ENCODE peak calls at places on chromosomes 4 and X, in ten cellular contexts. W is body of pancreas, E is aorta, X is hepatocyte, L is mucosa of descending colon, Q is left ventricle myocardium inferior, Y is ascending aorta, V is right cardiac atrium, C is stomach, K is testis. Z is an unnamed sample.
A peak's percentile ranks its signal among the peaks of the same experiment; 100 is the strongest.

GRCh38 chr4:168797176-168797575 is 212.9 kb downstream of the CBR4 start:
- DNase-seq in W (no peak), E (no peak), X (no peak), L (no peak), Q (no peak), Y (no peak), V (no peak), C (no peak), K (no peak), Z (no peak)

GRCh38 chr4:84496356-84497219 is 2.5 kb downstream of the NKX6-1 start:
- DNase-seq in W (peak; percentile 35), E (no peak), X (no peak), L (peak; percentile 28), Q (no peak), Y (no peak), V (peak; percentile 50), C (no peak), K (no peak), Z (peak; percentile 63)

GRCh38 chr4:83639849-83640493 is 104.1 kb downstream of the GPAT3 start:
- DNase-seq in W (peak; percentile 71), E (no peak), X (peak; percentile 83), L (no peak), Q (no peak), Y (peak; percentile 80), V (no peak), C (peak; percentile 56), K (peak; percentile 82), Z (peak; percentile 80)

GRCh38 chrX:139213241-139213709 is 317.3 kb upstream of the F9 start:
- DNase-seq in W (no peak), E (no peak), X (peak; percentile 36), L (no peak), Q (no peak), Y (no peak), V (no peak), C (no peak), K (peak; percentile 16), Z (no peak)

GRCh38 chrX:130895299-130895698 is 7.7 kb downstream of the ENOX2 start:
- DNase-seq in W (no peak), E (no peak), X (no peak), L (no peak), Q (no peak), Y (no peak), V (no peak), C (no peak), K (no peak), Z (no peak)

GRCh38 chr4:15144249-15144966 is 142.1 kb downstream of the CPEB2 start:
- DNase-seq in W (no peak), E (no peak), X (no peak), L (no peak), Q (no peak), Y (no peak), V (no peak), C (no peak), K (no peak), Z (no peak)

GRCh38 chr4:68369474-68369805 is 19.6 kb upstream of the YTHDC1 start:
- DNase-seq in W (peak; percentile 34), E (no peak), X (no peak), L (no peak), Q (no peak), Y (no peak), V (no peak), C (no peak), K (no peak), Z (no peak)

GRCh38 chrX:129983575-129984131 is 1.2 kb downstream of the BCORL1 start:
- DNase-seq in W (peak; percentile 14), E (peak; percentile 78), X (no peak), L (peak; percentile 46), Q (no peak), Y (peak; percentile 63), V (peak; percentile 79), C (no peak), K (peak; percentile 14), Z (peak; percentile 32)

GRCh38 chrX:130718137-130718536 is 184.9 kb downstream of the ENOX2 start:
- DNase-seq in W (no peak), E (no peak), X (no peak), L (no peak), Q (no peak), Y (no peak), V (no peak), C (no peak), K (no peak), Z (no peak)

GRCh38 chrX:105608745-105609144 is 213.6 kb upstream of the NRK start:
- DNase-seq in W (no peak), E (no peak), X (no peak), L (no peak), Q (no peak), Y (no peak), V (no peak), C (no peak), K (no peak), Z (no peak)

GRCh38 chr4:14607001-14607400 is 395.3 kb upstream of the CPEB2 start:
- DNase-seq in W (no peak), E (no peak), X (no peak), L (no peak), Q (no peak), Y (no peak), V (no peak), C (no peak), K (no peak), Z (no peak)

DNA sequence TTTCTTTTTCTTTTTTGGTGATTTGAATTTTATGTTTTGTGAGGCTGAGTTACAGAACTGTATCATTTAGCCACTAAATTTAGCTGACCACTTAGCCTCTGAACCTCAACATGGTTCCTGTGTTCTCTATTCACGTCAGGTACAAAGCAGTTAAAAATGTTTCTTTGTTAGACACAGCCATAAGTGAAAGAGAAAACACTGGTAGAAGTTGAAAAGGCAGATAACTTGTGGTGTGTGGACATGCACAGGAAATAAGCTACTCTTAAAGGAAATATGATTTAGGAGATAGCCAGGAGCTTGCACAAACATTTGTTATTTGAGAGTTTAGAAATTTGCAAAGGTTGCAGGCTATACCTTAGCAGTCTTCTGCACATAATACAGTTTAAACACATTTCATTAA is 171.0 kb upstream of the RPS6KA3 start:
- DNase-seq in W (no peak), E (no peak), X (no peak), L (no peak), Q (no peak), Y (no peak), V (no peak), C (no peak), K (no peak), Z (no peak)
- H3K4me1 ChIP-seq in W (no peaks in the 10 kb centered on the region), E (no peaks in the 10 kb centered on the region), X (no peaks in the 10 kb centered on the region), L (peaks cover 8% of the 10 kb centered on the region), Q (no peaks in the 10 kb centered on the region), Y (no peaks in the 10 kb centered on the region), V (no peaks in the 10 kb centered on the region), C (no peaks in the 10 kb centered on the region), K (no peaks in the 10 kb centered on the region), Z (no peaks in the 10 kb centered on the region)

DNA sequence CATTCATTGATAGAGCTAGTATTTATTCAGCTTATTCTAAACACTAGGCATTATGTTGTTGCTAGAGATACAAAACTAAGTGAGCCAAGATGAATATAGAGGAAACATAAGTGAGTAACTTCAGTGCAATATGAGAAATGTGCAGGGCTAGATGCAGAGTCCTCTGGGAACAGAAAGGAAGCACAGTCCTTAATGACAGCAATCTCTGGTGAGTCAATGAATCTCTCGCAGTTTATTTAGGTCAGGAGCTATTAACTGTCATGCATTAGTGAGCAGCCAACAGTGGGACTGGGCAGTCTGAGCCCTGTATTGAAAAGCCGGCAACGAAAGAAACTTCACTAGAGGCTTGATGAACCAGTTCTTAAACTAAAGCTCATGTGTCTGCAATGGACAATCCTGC is 598.1 kb upstream of the MAGEB2 start:
- DNase-seq in W (no peak), E (no peak), X (no peak), L (no peak), Q (no peak), Y (no peak), V (no peak), C (no peak), K (no peak), Z (no peak)
- H3K4me3 ChIP-seq in W (no peak overlapping the region), E (no peak overlapping the region), X (no peak overlapping the region), L (no peak overlapping the region), Q (no peak overlapping the region), Y (no peak overlapping the region), V (no peak overlapping the region), C (no peak overlapping the region), K (no peak overlapping the region), Z (no peak overlapping the region)

GRCh38 chr4:172709376-172709775 is 459.2 kb upstream of the GALNT7 start:
- DNase-seq in W (no peak), E (no peak), X (no peak), L (no peak), Q (no peak), Y (no peak), V (no peak), C (no peak), K (no peak), Z (no peak)
- H3K9me3 ChIP-seq in W (no peaks in the 10 kb centered on the region), E (peaks cover 5% of the 10 kb centered on the region), X (peaks cover 14% of the 10 kb centered on the region), L (peaks cover 19% of the 10 kb centered on the region), Q (peaks cover 31% of the 10 kb centered on the region), Y (peaks cover 8% of the 10 kb centered on the region), V (no peaks in the 10 kb centered on the region), C (peaks cover 15% of the 10 kb centered on the region), K (no peaks in the 10 kb centered on the region), Z (peaks cover 5% of the 10 kb centered on the region)

GRCh38 chrX:40088803-40089540 is 8.8 kb downstream of the BCOR start:
- DNase-seq in W (no peak), E (no peak), X (no peak), L (no peak), Q (no peak), Y (no peak), V (no peak), C (no peak), K (no peak), Z (peak; percentile 23)

GRCh38 chrX:40091691-40092421 is 5.9 kb downstream of the BCOR start:
- DNase-seq in W (no peak), E (peak; percentile 74), X (no peak), L (peak; percentile 77), Q (no peak), Y (no peak), V (no peak), C (no peak), K (no peak), Z (no peak)

GRCh38 chrX:40090961-40091360 is 6.8 kb downstream of the BCOR start:
- DNase-seq in W (no peak), E (peak; percentile 10), X (no peak), L (no peak), Q (no peak), Y (no peak), V (no peak), C (no peak), K (no peak), Z (peak; percentile 45)

GRCh38 chrX:40088299-40088625 is 9.5 kb downstream of the BCOR start:
- DNase-seq in W (no peak), E (no peak), X (no peak), L (no peak), Q (no peak), Y (no peak), V (no peak), C (no peak), K (no peak), Z (peak; percentile 75)

DNA sequence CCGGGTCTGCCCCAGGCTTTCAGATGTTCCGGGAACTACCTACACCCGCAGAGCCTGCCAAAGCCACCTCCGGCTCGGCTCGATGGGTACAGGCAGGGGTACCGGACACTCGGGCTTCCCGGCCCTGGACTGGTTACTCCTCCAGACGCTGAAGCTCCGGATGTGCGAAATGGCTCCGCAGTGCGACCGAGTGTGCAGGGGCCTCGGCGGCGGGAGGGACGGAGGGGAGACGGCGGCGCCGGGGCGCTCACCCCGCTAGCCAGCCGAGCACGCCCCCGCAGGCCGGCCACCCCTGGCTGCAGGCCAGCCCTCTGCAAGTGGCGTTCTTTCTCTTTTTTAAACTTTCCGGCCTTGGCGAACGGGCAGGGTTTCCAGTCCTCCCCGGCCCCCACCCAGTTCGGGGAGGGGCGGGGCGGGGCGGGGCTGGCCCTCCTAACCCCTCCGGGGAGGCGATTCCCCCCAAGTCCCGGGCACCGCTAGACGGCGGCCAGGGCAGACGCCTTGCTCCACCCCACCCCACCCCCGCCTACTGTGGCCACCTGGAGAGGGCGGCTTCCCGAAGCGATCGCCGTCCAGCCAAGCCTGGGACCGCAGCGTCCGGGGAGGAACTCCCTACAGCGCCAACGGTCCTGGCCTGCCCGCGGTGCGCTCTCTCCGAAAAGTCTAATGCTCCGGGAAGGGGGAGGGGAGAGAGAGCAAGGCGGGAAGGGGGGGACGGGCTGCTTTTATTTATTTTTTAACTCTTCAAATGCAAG is 7.5 kb downstream of the BCOR start:
- DNase-seq in W (peak; percentile 61), E (peak; percentile 84), X (peak; percentile 46), L (peak; percentile 55), Q (peak; percentile 35), Y (no peak), V (peak; percentile 83), C (peak; percentile 57), K (peak; percentile 34), Z (no peak)
- H3K4me1 ChIP-seq in W (peaks cover 75% of the 10 kb centered on the region), E (no peaks in the 10 kb centered on the region), X (peaks cover 92% of the 10 kb centered on the region), L (peaks cover 16% of the 10 kb centered on the region), Q (peaks cover 60% of the 10 kb centered on the region), Y (peaks cover 7% of the 10 kb centered on the region), V (peaks cover 8% of the 10 kb centered on the region), C (peaks cover 100% of the 10 kb centered on the region), K (peaks cover 13% of the 10 kb centered on the region), Z (peaks cover 77% of the 10 kb centered on the region)

Z was measured in HAP-1.